ENCODE peak calls at places on chromosomes 5 and 9, in four cellular contexts. S is SK-N-SH, B is MM.1S, N is PC-3. P is an unnamed sample.

GRCh38 chr5:71533614-71534013 is 53.5 kb upstream of the MCCC2 start:
- DNase-seq in S (no peak), B (no peak), N (peak; percentile 43), P (no peak)

GRCh38 chr9:6272229-6272597 is 56.0 kb upstream of the TPD52L3 start:
- DNase-seq in S (no peak), B (no peak), N (peak; percentile 32), P (peak; percentile 10)

GRCh38 chr5:16577677-16578076 is 39.1 kb downstream of the RETREG1 start:
- DNase-seq in S (no peak), B (no peak), N (no peak), P (no peak)

GRCh38 chr5:113202904-113203716 is 226.5 kb downstream of the DCP2 start:
- DNase-seq in S (peak; percentile 53), B (no peak), N (no peak), P (peak; percentile 95)

GRCh38 chr9:88106492-88106891 is 31.8 kb downstream of the SPATA31C2 start:
- DNase-seq in S (peak; percentile 29), B (peak; percentile 44), N (peak; percentile 49), P (peak; percentile 35)

GRCh38 chr5:169873642-169874041 is 106.7 kb downstream of the INSYN2B start:
- DNase-seq in S (no peak), B (no peak), N (no peak), P (no peak)

GRCh38 chr5:19891658-19892057 is 96.3 kb downstream of the CDH18 start:
- DNase-seq in S (no peak), B (no peak), N (peak; percentile 58), P (no peak)

GRCh38 chr9:98503867-98504800 is 204.6 kb downstream of the GABBR2 start:
- DNase-seq in S (no peak), B (no peak), N (no peak), P (no peak)

GRCh38 chr5:175235251-175235963 is 208.6 kb downstream of the DRD1 start:
- DNase-seq in S (no peak), B (no peak), N (no peak), P (no peak)

GRCh38 chr5:71924325-71924724 is 182.9 kb upstream of the MAP1B start:
- DNase-seq in S (no peak), B (no peak), N (no peak), P (no peak)

GRCh38 chr9:112861155-112861554 is 29.5 kb downstream of the SLC46A2 start:
- DNase-seq in S (no peak), B (no peak), N (no peak), P (no peak)

GRCh38 chr5:112183103-112183634 is 235.9 kb downstream of the EPB41L4A start:
- DNase-seq in S (no peak), B (no peak), N (peak; percentile 23), P (peak; percentile 58)

GRCh38 chr9:75239176-75239575 is 150.9 kb downstream of the OSTF1 start:
- DNase-seq in S (no peak), B (no peak), N (peak; percentile 60), P (no peak)

GRCh38 chr9:85510830-85511504 is 230.8 kb downstream of the AGTPBP1 start:
- DNase-seq in S (peak; percentile 80), B (no peak), N (no peak), P (no peak)

GRCh38 chr5:158763217-158763616 is 336.5 kb downstream of the EBF1 start:
- DNase-seq in S (no peak), B (no peak), N (no peak), P (no peak)

GRCh38 chr5:15021286-15022046 is 149.9 kb upstream of the ANKH start:
- DNase-seq in S (no peak), B (no peak), N (peak; percentile 11), P (no peak)

GRCh38 chr5:117488976-117489500 is 914.4 kb upstream of the SEMA6A start:
- DNase-seq in S (no peak), B (no peak), N (no peak), P (no peak)

GRCh38 chr5:133483406-133484090 is 128.8 kb downstream of the FSTL4 start:
- DNase-seq in S (no peak), B (no peak), N (no peak), P (no peak)

GRCh38 chr5:135331612-135332011 is 67.4 kb downstream of the MACROH2A1 start:
- DNase-seq in S (no peak), B (no peak), N (no peak), P (no peak)

GRCh38 chr5:135330798-135331096 is 68.3 kb downstream of the MACROH2A1 start:
- DNase-seq in S (no peak), B (no peak), N (no peak), P (no peak)

GRCh38 chr5:135329913-135330797 is 68.9 kb downstream of the MACROH2A1 start:
- DNase-seq in S (no peak), B (no peak), N (no peak), P (no peak)

GRCh38 chr5:135333737-135334515 is 65.1 kb downstream of the MACROH2A1 start:
- DNase-seq in S (no peak), B (no peak), N (no peak), P (no peak)

DNA sequence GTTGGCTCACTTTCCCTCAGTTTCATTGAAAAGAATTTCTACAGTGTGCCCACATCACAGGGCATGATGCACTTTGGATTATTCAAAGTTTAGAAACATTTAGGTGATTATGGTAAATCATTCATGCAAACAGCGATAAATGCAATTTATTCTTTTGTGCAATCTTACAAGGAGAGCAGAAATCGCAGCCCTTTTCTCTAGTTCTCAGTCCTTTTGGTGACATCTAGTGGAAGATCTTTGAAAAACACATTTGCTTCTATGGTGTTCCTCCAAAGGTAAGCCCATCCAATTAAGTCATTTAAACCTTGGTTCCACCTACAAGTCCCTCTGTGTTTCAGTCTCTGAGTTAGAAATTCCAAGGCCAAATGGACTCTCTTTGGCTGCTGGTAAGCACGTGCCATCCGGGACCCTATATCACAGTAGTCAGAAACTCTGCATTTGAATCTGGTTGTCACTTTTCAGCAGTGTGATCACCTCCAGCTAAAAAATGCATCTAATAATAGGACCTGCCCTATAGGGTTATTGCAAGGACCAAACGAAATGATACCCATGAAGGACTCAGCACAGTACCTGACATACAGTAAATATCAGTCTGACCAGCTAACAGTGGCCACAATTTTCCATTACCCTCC is 66.4 kb downstream of the MACROH2A1 start:
- DNase-seq in S (peak; percentile 66), B (peak; percentile 31), N (peak; percentile 80), P (peak; percentile 70)
- TF ChIP-seq CTCF in S (peak; percentile 72), B (peak; percentile 51), N (peak; percentile 70), P (peak; percentile 73)

DNA sequence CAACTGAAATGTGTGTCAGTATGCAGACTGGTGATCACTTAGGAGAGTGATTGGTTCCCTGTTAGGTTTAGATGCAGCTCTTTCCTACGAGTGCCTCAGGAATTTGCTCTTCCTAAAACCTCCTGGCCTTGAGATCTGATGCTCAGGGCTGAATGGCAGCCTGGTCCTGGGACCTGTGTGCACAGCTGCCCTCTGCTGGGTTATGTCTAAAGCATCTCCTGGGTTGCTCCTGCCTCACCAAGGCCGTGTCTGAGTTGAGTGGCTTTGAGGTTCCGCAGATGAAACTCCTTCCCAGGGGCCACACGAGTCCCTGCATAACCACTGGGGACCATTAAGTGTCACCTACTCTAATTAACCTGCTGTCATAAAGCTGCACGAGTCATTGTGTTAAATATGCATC is 59.5 kb downstream of the MVB12B start:
- DNase-seq in S (no peak), B (no peak), N (peak; percentile 43), P (peak; percentile 69)
- TF ChIP-seq EZH2phosphoT487 in S (no peak), B (no peak), N (no peak), P (no peak)

DNA sequence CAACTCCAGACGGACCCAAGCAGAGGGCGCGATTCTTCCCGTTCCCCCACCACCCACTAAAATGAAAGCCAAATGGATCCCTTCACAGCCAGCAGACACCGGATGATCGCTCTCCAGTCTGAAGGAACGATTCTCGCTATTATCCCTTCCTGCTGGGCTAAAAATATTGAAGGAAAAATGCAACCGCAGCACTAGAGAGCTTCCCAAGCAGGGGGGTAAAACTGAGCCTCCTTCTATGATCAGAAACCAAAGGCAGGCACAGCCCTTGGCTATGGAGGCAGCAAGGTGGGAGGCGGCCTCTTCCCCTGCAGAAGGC is 41.2 kb downstream of the VAV2 start:
- DNase-seq in S (no peak), B (no peak), N (no peak), P (no peak)
- H3K4me1 ChIP-seq in S (peaks cover 46% of the 10 kb centered on the region), B (no peaks in the 10 kb centered on the region), N (no peaks in the 10 kb centered on the region), P (peaks cover 2% of the 10 kb centered on the region)

DNA sequence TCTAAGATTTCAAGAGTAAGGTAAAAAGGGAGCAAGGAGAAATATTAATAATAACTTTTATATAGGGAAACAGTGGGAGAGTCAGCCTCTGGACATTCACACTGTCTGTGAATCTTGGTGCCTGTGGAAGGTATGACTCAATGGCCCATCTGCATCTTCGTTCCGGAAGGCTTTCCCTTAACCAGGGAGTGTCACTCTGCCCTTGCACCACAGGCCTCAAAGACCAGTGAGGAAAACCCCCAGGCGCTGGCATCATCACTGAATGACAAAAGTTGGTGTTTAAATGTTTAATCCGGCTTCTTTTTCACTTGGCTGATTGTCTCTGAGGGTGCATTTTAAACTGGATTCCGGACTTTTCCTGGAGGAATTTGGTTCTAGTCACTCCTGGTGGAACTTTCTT is 522.4 kb upstream of the TLE4 start:
- DNase-seq in S (no peak), B (no peak), N (no peak), P (no peak)
- TF ChIP-seq CTCF in S (no peak), B (no peak), N (no peak), P (no peak)

P was measured in neural progenitor cell.